ENCODE peak calls at places on chromosome X, in five cellular contexts. N is dorsolateral prefrontal cortex; R is activated CD8-positive, alpha-beta memory T cell treated with anti-CD3 and anti-CD28 coated beads for 1 hour; M is left kidney; B is left ventricle myocardium superior. P is an unnamed sample.

GRCh38 chrX:115226929-115227328 is 7.0 kb downstream of the LRCH2 start:
- DNase-seq in N (no peak), B (no peak), M (peak), R (no peak), P (peak)

GRCh38 chrX:154013614-154014360 is 5.9 kb downstream of the IRAK1 start:
- DNase-seq in R (peak), M (peak), N (no peak), B (no peak), P (peak)

GRCh38 chrX:135737361-135738071 is 24.1 kb downstream of the CT45A1 start:
- DNase-seq in B (no peak), R (no peak), N (no peak), M (peak), P (peak)

GRCh38 chrX:105837227-105837626 is 14.9 kb downstream of the NRK start:
- DNase-seq in N (no peak), B (peak), R (no peak), M (peak), P (peak)

GRCh38 chrX:39174761-39175417 is 373.6 kb downstream of the MID1IP1 start:
- DNase-seq in M (no peak), N (no peak), B (no peak), R (no peak), P (no peak)

GRCh38 chrX:49079489-49080428 is at the start of gene WDR45:
- DNase-seq in R (no peak), N (peak), M (peak), B (peak), P (peak)

GRCh38 chrX:41027388-41027787 is 57.9 kb upstream of the USP9X start:
- DNase-seq in N (no peak), M (peak), R (no peak), B (no peak), P (peak)

GRCh38 chrX:65720580-65720979 is 53.1 kb downstream of the MSN start:
- DNase-seq in B (no peak), R (no peak), M (no peak), N (no peak), P (no peak)

GRCh38 chrX:150100261-150100660 is 162.0 kb upstream of the EOLA2 start:
- DNase-seq in M (no peak), R (no peak), N (no peak), B (no peak), P (no peak)

GRCh38 chrX:69065451-69065850 is 99.8 kb downstream of the PJA1 start:
- DNase-seq in R (no peak), B (no peak), N (no peak), M (no peak), P (no peak)

GRCh38 chrX:83510466-83511181 is 2.5 kb downstream of the POU3F4 start:
- DNase-seq in N (no peak), M (peak), R (no peak), B (no peak), P (no peak)

GRCh38 chrX:80237072-80237471 is 183.2 kb upstream of the TENT5D start:
- DNase-seq in B (no peak), R (no peak), N (no peak), M (peak), P (no peak)

GRCh38 chrX:153627675-153628111 is 19.3 kb upstream of the DUSP9 start:
- DNase-seq in M (peak), N (no peak), B (no peak), R (no peak), P (no peak)

GRCh38 chrX:69313622-69314290 is 148.5 kb upstream of the PJA1 start:
- DNase-seq in N (no peak), R (no peak), B (no peak), M (peak), P (no peak)

GRCh38 chrX:30513284-30513683 is 64.3 kb downstream of the TASL start:
- DNase-seq in N (no peak), B (no peak), M (no peak), R (no peak), P (peak)

P was measured in fibroblast of pulmonary artery.